ENCODE peak calls at places on chromosomes 6 and 20, in eight cellular contexts. X is GM18507; F is activated CD4-positive, alpha-beta T cell treated with anti-CD3 and anti-CD28 coated beads for 4 hours; B is pancreas; P is NCI-H1092; U is stimulated activated CD8-positive, alpha-beta memory T cell treated with anti-CD3 and anti-CD28 coated beads, Interleukin-4, amount 100 ng/mL, for 4 hours; H is stimulated activated CD4-positive, alpha-beta T cell treated with anti-CD3 and anti-CD28 coated beads, TNF-alpha, amount 100 ng/mL, for 1 hour; K is brain pericyte. Y is an unnamed sample.
A peak's percentile ranks its signal among the peaks of the same experiment; 100 is the strongest.

GRCh38 chr20:59749293-59749680 is 144.9 kb downstream of the PHACTR3 start:
- DNase-seq in F (no peak), H (no peak), X (no peak), U (no peak), P (no peak), K (no peak), B (no peak), Y (no peak)

GRCh38 chr6:145538996-145539395 is 196.3 kb downstream of the EPM2A start:
- DNase-seq in F (no peak), U (no peak), P (no peak), H (no peak), X (no peak), K (no peak), B (no peak), Y (no peak)

GRCh38 chr20:33132858-33133615 is 34.9 kb upstream of the BPIFA2 start:
- DNase-seq in K (no peak), F (no peak), B (no peak), X (no peak), P (no peak), H (no peak), U (no peak), Y (no peak)

GRCh38 chr6:215335-216034 is 76.8 kb upstream of the DUSP22 start:
- DNase-seq in U (peak; percentile 63), X (no peak), K (no peak), H (no peak), P (no peak), B (no peak), F (peak; percentile 63), Y (no peak)

GRCh38 chr6:3363296-3364025 is 93.4 kb downstream of the SLC22A23 start:
- DNase-seq in F (no peak), B (peak; percentile 93), X (no peak), U (no peak), K (no peak), H (no peak), P (no peak), Y (no peak)

GRCh38 chr6:44762496-44762895 is 375.0 kb downstream of the CDC5L start:
- DNase-seq in H (no peak), X (no peak), U (no peak), K (no peak), F (no peak), B (no peak), P (no peak), Y (no peak)

GRCh38 chr6:117906905-117907599 is at the start of gene SLC35F1:
- DNase-seq in K (no peak), H (no peak), X (no peak), B (peak; percentile 50), U (no peak), F (peak; percentile 3), P (peak; percentile 34), Y (no peak)

GRCh38 chr6:135193221-135193620 is 12.1 kb downstream of the MYB start:
- DNase-seq in F (no peak), X (no peak), K (no peak), U (no peak), H (no peak), B (no peak), P (no peak), Y (no peak)

GRCh38 chr20:6058684-6059295 is 4.9 kb upstream of the LRRN4 start:
- DNase-seq in H (no peak), X (no peak), B (no peak), P (no peak), F (no peak), U (no peak), K (no peak), Y (no peak)

GRCh38 chr6:168994966-168995365 is 258.7 kb downstream of the THBS2 start:
- DNase-seq in U (no peak), P (no peak), F (no peak), K (no peak), B (no peak), H (no peak), X (no peak), Y (no peak)

GRCh38 chr20:23918101-23918862 is 38.7 kb upstream of the CST5 start:
- DNase-seq in F (no peak), B (no peak), K (no peak), P (no peak), U (no peak), X (no peak), H (no peak), Y (no peak)

GRCh38 chr6:170020041-170020583 is 268.7 kb downstream of the ERMARD start:
- DNase-seq in K (no peak), F (no peak), B (no peak), H (no peak), P (no peak), X (no peak), U (no peak), Y (no peak)

GRCh38 chr6:47242483-47243386 is 67.0 kb downstream of the TNFRSF21 start:
- DNase-seq in F (peak; percentile 26), P (peak; percentile 10), H (peak; percentile 4), X (peak; percentile 58), K (peak; percentile 21), B (peak; percentile 92), U (peak; percentile 17), Y (peak; percentile 87)

GRCh38 chr6:168865-169455 is 123.3 kb upstream of the DUSP22 start:
- DNase-seq in B (no peak), X (no peak), P (no peak), U (no peak), H (no peak), K (no peak), F (no peak), Y (no peak)

GRCh38 chr20:33578510-33578909 is 83.6 kb upstream of the C20orf144 start:
- DNase-seq in F (no peak), H (no peak), P (no peak), X (no peak), B (no peak), U (no peak), K (peak; percentile 80), Y (no peak)

GRCh38 chr6:39927159-39927558 is 7.1 kb downstream of the MOCS1 start:
- DNase-seq in X (no peak), F (no peak), U (no peak), P (no peak), B (no peak), K (no peak), H (no peak), Y (no peak)

GRCh38 chr6:14039038-14039437 is 78.5 kb upstream of the CD83 start:
- DNase-seq in K (no peak), F (no peak), P (no peak), U (no peak), H (no peak), X (no peak), B (no peak), Y (no peak)

GRCh38 chr6:149015224-149015876 is 268.5 kb downstream of the UST start:
- DNase-seq in U (no peak), H (no peak), P (no peak), B (no peak), F (no peak), X (no peak), K (no peak), Y (no peak)

GRCh38 chr6:166270706-166271375 is 37.4 kb downstream of the PRR18 start:
- DNase-seq in F (no peak), H (no peak), B (no peak), P (no peak), U (no peak), K (no peak), X (no peak), Y (no peak)

GRCh38 chr20:18853946-18854646 is 40.5 kb downstream of the SCP2D1 start:
- DNase-seq in H (no peak), P (no peak), X (no peak), U (no peak), B (no peak), F (no peak), K (no peak), Y (no peak)

GRCh38 chr6:21587182-21587924 is 6.2 kb upstream of the SOX4 start:
- DNase-seq in X (no peak), P (peak; percentile 75), U (no peak), F (no peak), B (peak; percentile 74), H (no peak), K (no peak), Y (no peak)

GRCh38 chr6:26327450-26328264 is 37.3 kb upstream of the BTN3A2 start:
- DNase-seq in B (peak; percentile 23), X (no peak), F (peak; percentile 59), P (peak; percentile 33), U (peak; percentile 45), H (no peak), K (no peak), Y (peak; percentile 60)

GRCh38 chr6:125979101-125979500 is 7.2 kb upstream of the TRMT11 start:
- DNase-seq in X (no peak), B (no peak), U (no peak), P (no peak), H (no peak), F (no peak), K (no peak), Y (no peak)

GRCh38 chr6:2634151-2634964 is 116.4 kb downstream of the MYLK4 start:
- DNase-seq in U (peak; percentile 59), B (peak; percentile 81), P (peak; percentile 60), H (peak; percentile 46), X (peak; percentile 65), K (peak; percentile 91), F (peak; percentile 85), Y (no peak)

GRCh38 chr6:33344771-33345697 is 27.5 kb upstream of the ZBTB22 start:
- DNase-seq in H (peak; percentile 42), X (no peak), U (peak; percentile 48), B (peak; percentile 56), F (peak; percentile 64), P (peak; percentile 51), K (no peak), Y (peak; percentile 74)

GRCh38 chr6:133856911-133857310 is 32.0 kb upstream of the TCF21 start:
- DNase-seq in H (no peak), X (no peak), F (no peak), B (no peak), K (no peak), U (no peak), P (no peak), Y (no peak)

GRCh38 chr20:3931664-3932063 is 42.5 kb downstream of the PANK2 start:
- DNase-seq in F (no peak), B (no peak), K (no peak), X (no peak), H (no peak), U (no peak), P (no peak), Y (no peak)

GRCh38 chr6:135008072-135008940 is 46.3 kb downstream of the HBS1L start:
- DNase-seq in F (no peak), H (no peak), K (no peak), X (no peak), P (no peak), U (no peak), B (no peak), Y (no peak)

GRCh38 chr6:39426057-39426592 is 103.6 kb upstream of the KCNK16 start:
- DNase-seq in X (no peak), K (peak; percentile 49), B (no peak), P (no peak), U (no peak), F (no peak), H (no peak), Y (no peak)

Y was measured in GM12864.